ENCODE peak calls at places on chromosomes 6 and 20, in seven cellular contexts. X is fibroblast of the aortic adventitia, O is GM12891, A is NCI-H2081, K is upper lobe of right lung, W is NCI-H460, N is AG09319. R is an unnamed sample.

GRCh38 chr6:107320126-107320525 is 139.2 kb downstream of the PDSS2 start:
- DNase-seq in W (no peak), K (no peak), A (no peak), O (no peak), X (peak; percentile 45), N (peak; percentile 15), R (no peak)

GRCh38 chr20:22385602-22386299 is 198.6 kb downstream of the FOXA2 start:
- DNase-seq in K (no peak), A (peak; percentile 69), X (peak; percentile 54), W (no peak), N (no peak), O (no peak), R (peak; percentile 2)

GRCh38 chr20:48621256-48622078 is 206.3 kb downstream of the PREX1 start:
- DNase-seq in O (no peak), W (no peak), K (peak; percentile 61), N (no peak), X (peak; percentile 19), A (no peak), R (no peak)

GRCh38 chr6:7671581-7671980 is 54.3 kb upstream of the BMP6 start:
- DNase-seq in X (peak; percentile 77), A (no peak), K (no peak), W (no peak), O (no peak), N (peak; percentile 42), R (no peak)

GRCh38 chr6:38522322-38522721 is 117.4 kb downstream of the BTBD9 start:
- DNase-seq in X (peak; percentile 92), W (no peak), A (no peak), O (no peak), K (no peak), N (no peak), R (no peak)

GRCh38 chr6:49284134-49284533 is 178.9 kb downstream of the MMUT start:
- DNase-seq in W (no peak), A (peak; percentile 52), K (no peak), X (no peak), N (no peak), O (no peak), R (no peak)

GRCh38 chr6:11744753-11745152 is 33.9 kb downstream of the ADTRP start:
- DNase-seq in W (no peak), X (peak; percentile 94), A (no peak), N (peak; percentile 78), K (no peak), O (no peak), R (no peak)

GRCh38 chr6:34476941-34477340 is 11.1 kb downstream of the PACSIN1 start:
- DNase-seq in W (no peak), O (no peak), K (no peak), X (no peak), N (no peak), A (no peak), R (no peak)

GRCh38 chr20:19249515-19249914 is 37.1 kb downstream of the SLC24A3 start:
- DNase-seq in N (no peak), O (no peak), W (no peak), A (no peak), K (no peak), X (no peak), R (no peak)

GRCh38 chr6:88492824-88493223 is 326.7 kb upstream of the CNR1 start:
- DNase-seq in A (no peak), N (no peak), X (peak; percentile 66), O (no peak), W (peak; percentile 3), K (no peak), R (peak; percentile 50)

R was measured in cerebellar cortex.